ENCODE peak calls at places on chromosomes 12 and 14, in eight cellular contexts. One of them, this sample, is unnamed.
A peak's percentile ranks its signal among the peaks of the same experiment; 100 is the strongest.

GRCh38 chr14:61574514-61574807 is 120.9 kb upstream of the HIF1A start:
- DNase-seq in GM23338: no peak
- DNase-seq in MCF 10A: no peak
- DNase-seq in PC-3: no peak
- DNase-seq in CD4-positive, alpha-beta T cell: no peak
- DNase-seq in heart left ventricle: no peak
- DNase-seq in upper lobe of right lung: no peak
- DNase-seq in tibial nerve: no peak
- DNase-seq in this sample: no peak

GRCh38 chr12:106123551-106123991 is 15.2 kb downstream of the NUAK1 start:
- DNase-seq in PC-3: peak; percentile 55
- DNase-seq in tibial nerve: peak; percentile 74
- DNase-seq in upper lobe of right lung: no peak
- DNase-seq in heart left ventricle: peak; percentile 87
- DNase-seq in GM23338: no peak
- DNase-seq in CD4-positive, alpha-beta T cell: no peak
- DNase-seq in MCF 10A: no peak
- DNase-seq in this sample: no peak

GRCh38 chr14:102086346-102086971 is 385 bp downstream of the HSP90AA1 start:
- DNase-seq in heart left ventricle: peak; percentile 70
- DNase-seq in tibial nerve: peak; percentile 16
- DNase-seq in MCF 10A: peak; percentile 46
- DNase-seq in GM23338: peak; percentile 62
- DNase-seq in CD4-positive, alpha-beta T cell: peak; percentile 60
- DNase-seq in upper lobe of right lung: no peak
- DNase-seq in PC-3: peak; percentile 52
- DNase-seq in this sample: no peak

GRCh38 chr12:105341010-105341409 is 10.5 kb downstream of the C12orf75 start:
- DNase-seq in PC-3: peak; percentile 71
- DNase-seq in MCF 10A: peak; percentile 46
- DNase-seq in GM23338: no peak
- DNase-seq in heart left ventricle: no peak
- DNase-seq in upper lobe of right lung: no peak
- DNase-seq in tibial nerve: no peak
- DNase-seq in CD4-positive, alpha-beta T cell: no peak
- DNase-seq in this sample: no peak

GRCh38 chr12:118980407-118981014 is 830 bp upstream of the SRRM4 start:
- DNase-seq in GM23338: peak; percentile 63
- DNase-seq in tibial nerve: no peak
- DNase-seq in heart left ventricle: no peak
- DNase-seq in MCF 10A: no peak
- DNase-seq in upper lobe of right lung: no peak
- DNase-seq in PC-3: no peak
- DNase-seq in CD4-positive, alpha-beta T cell: no peak
- DNase-seq in this sample: no peak

GRCh38 chr12:112555621-112556233 is 137.0 kb downstream of the PTPN11 start:
- DNase-seq in upper lobe of right lung: no peak
- DNase-seq in MCF 10A: no peak
- DNase-seq in PC-3: peak; percentile 22
- DNase-seq in tibial nerve: no peak
- DNase-seq in CD4-positive, alpha-beta T cell: no peak
- DNase-seq in heart left ventricle: no peak
- DNase-seq in GM23338: peak; percentile 49
- DNase-seq in this sample: no peak

GRCh38 chr14:78605065-78605762 is 435.0 kb downstream of the NRXN3 start:
- DNase-seq in upper lobe of right lung: no peak
- DNase-seq in tibial nerve: no peak
- DNase-seq in MCF 10A: no peak
- DNase-seq in CD4-positive, alpha-beta T cell: no peak
- DNase-seq in heart left ventricle: no peak
- DNase-seq in GM23338: no peak
- DNase-seq in PC-3: no peak
- DNase-seq in this sample: no peak

GRCh38 chr14:31529053-31529452 is 32.2 kb upstream of the NUBPL start:
- DNase-seq in MCF 10A: peak; percentile 15
- DNase-seq in tibial nerve: no peak
- DNase-seq in GM23338: no peak
- DNase-seq in upper lobe of right lung: no peak
- DNase-seq in PC-3: no peak
- DNase-seq in CD4-positive, alpha-beta T cell: no peak
- DNase-seq in heart left ventricle: no peak
- DNase-seq in this sample: no peak

GRCh38 chr12:62879691-62880090 is 55.3 kb downstream of the PPM1H start:
- DNase-seq in upper lobe of right lung: no peak
- DNase-seq in GM23338: no peak
- DNase-seq in MCF 10A: no peak
- DNase-seq in tibial nerve: no peak
- DNase-seq in heart left ventricle: no peak
- DNase-seq in CD4-positive, alpha-beta T cell: no peak
- DNase-seq in PC-3: peak; percentile 29
- DNase-seq in this sample: no peak

GRCh38 chr12:103269962-103270361 is 225.8 kb downstream of the C12orf42 start:
- DNase-seq in heart left ventricle: no peak
- DNase-seq in tibial nerve: no peak
- DNase-seq in upper lobe of right lung: no peak
- DNase-seq in GM23338: no peak
- DNase-seq in PC-3: no peak
- DNase-seq in MCF 10A: no peak
- DNase-seq in CD4-positive, alpha-beta T cell: no peak
- DNase-seq in this sample: no peak

GRCh38 chr14:91185721-91186120 is 58.8 kb downstream of the GPR68 start:
- DNase-seq in MCF 10A: no peak
- DNase-seq in CD4-positive, alpha-beta T cell: no peak
- DNase-seq in heart left ventricle: no peak
- DNase-seq in tibial nerve: no peak
- DNase-seq in upper lobe of right lung: no peak
- DNase-seq in GM23338: no peak
- DNase-seq in PC-3: no peak
- DNase-seq in this sample: no peak

GRCh38 chr12:117098361-117099217 is 627 bp downstream of the TESC start:
- DNase-seq in MCF 10A: no peak
- DNase-seq in tibial nerve: no peak
- DNase-seq in GM23338: peak; percentile 60
- DNase-seq in heart left ventricle: no peak
- DNase-seq in CD4-positive, alpha-beta T cell: no peak
- DNase-seq in upper lobe of right lung: peak; percentile 65
- DNase-seq in PC-3: no peak
- DNase-seq in this sample: peak; percentile 29

GRCh38 chr12:92759634-92760268 is 57.0 kb downstream of the PLEKHG7 start:
- DNase-seq in MCF 10A: peak; percentile 93
- DNase-seq in tibial nerve: no peak
- DNase-seq in heart left ventricle: no peak
- DNase-seq in CD4-positive, alpha-beta T cell: no peak
- DNase-seq in GM23338: no peak
- DNase-seq in PC-3: peak; percentile 85
- DNase-seq in upper lobe of right lung: no peak
- DNase-seq in this sample: no peak

GRCh38 chr14:32087907-32088306 is 10.8 kb downstream of the ARHGAP5 start:
- DNase-seq in PC-3: no peak
- DNase-seq in GM23338: no peak
- DNase-seq in tibial nerve: no peak
- DNase-seq in MCF 10A: no peak
- DNase-seq in heart left ventricle: no peak
- DNase-seq in CD4-positive, alpha-beta T cell: no peak
- DNase-seq in upper lobe of right lung: no peak
- DNase-seq in this sample: no peak

GRCh38 chr14:64186231-64187129 is 107.7 kb downstream of the ESR2 start:
- DNase-seq in PC-3: no peak
- DNase-seq in tibial nerve: no peak
- DNase-seq in CD4-positive, alpha-beta T cell: no peak
- DNase-seq in GM23338: peak; percentile 81
- DNase-seq in MCF 10A: no peak
- DNase-seq in heart left ventricle: no peak
- DNase-seq in upper lobe of right lung: no peak
- DNase-seq in this sample: no peak

GRCh38 chr12:82817368-82817767 is 130.7 kb downstream of the TMTC2 start:
- DNase-seq in heart left ventricle: no peak
- DNase-seq in GM23338: no peak
- DNase-seq in CD4-positive, alpha-beta T cell: no peak
- DNase-seq in tibial nerve: no peak
- DNase-seq in MCF 10A: no peak
- DNase-seq in upper lobe of right lung: no peak
- DNase-seq in PC-3: peak; percentile 54
- DNase-seq in this sample: no peak

GRCh38 chr14:50786821-50787464 is 44.0 kb downstream of the NIN start:
- DNase-seq in upper lobe of right lung: no peak
- DNase-seq in CD4-positive, alpha-beta T cell: no peak
- DNase-seq in GM23338: no peak
- DNase-seq in PC-3: no peak
- DNase-seq in heart left ventricle: no peak
- DNase-seq in tibial nerve: no peak
- DNase-seq in MCF 10A: no peak
- DNase-seq in this sample: no peak

GRCh38 chr12:68479261-68479581 is 131.5 kb upstream of the RAP1B start:
- DNase-seq in MCF 10A: no peak
- DNase-seq in heart left ventricle: no peak
- DNase-seq in CD4-positive, alpha-beta T cell: no peak
- DNase-seq in GM23338: no peak
- DNase-seq in tibial nerve: no peak
- DNase-seq in upper lobe of right lung: no peak
- DNase-seq in PC-3: no peak
- DNase-seq in this sample: no peak

GRCh38 chr12:607541-608001 is 55.7 kb downstream of the NINJ2 start:
- DNase-seq in CD4-positive, alpha-beta T cell: no peak
- DNase-seq in GM23338: peak; percentile 33
- DNase-seq in PC-3: peak; percentile 67
- DNase-seq in upper lobe of right lung: no peak
- DNase-seq in MCF 10A: no peak
- DNase-seq in heart left ventricle: peak; percentile 83
- DNase-seq in tibial nerve: peak; percentile 16
- DNase-seq in this sample: no peak

DNA sequence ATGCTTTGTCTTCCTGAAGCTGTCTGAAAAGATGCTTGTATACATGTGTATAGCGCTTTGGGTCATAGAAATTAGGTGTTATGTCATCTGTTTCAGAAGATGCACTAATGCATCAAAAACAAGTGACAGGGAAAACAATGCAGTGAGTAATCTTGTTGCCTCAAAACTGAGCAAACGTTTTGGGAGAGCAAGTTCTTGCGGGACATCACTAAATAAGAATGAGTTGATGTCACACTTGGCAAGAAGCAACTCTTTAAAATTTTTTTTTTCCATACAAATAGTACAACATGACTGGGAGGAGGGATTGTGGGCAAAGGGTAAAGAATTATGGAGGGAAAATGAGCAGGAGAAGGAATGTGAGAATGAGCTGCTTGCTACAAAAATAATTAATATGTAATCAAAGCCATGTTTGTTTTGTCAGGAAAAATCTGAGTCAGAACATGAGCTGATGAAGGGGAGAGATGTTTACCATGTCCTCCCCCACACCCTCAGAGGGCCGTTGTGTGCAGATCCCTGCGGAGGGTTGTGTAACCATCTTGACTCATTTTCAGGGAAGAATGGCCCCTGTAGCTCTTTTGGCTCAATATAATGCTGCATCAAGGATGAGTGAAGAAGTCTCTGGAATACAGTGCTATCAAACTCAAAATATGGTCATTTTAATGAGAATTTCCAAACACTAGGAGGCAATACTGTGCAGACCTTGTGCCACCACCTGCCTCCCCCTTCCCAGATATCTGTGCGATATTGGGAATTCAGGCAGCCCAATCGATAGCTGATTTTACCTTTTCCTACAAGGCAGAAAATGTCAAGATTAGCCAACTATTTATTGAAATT is 41.4 kb downstream of the BORCS5 start:
- DNase-seq in GM23338: no peak
- DNase-seq in PC-3: peak; percentile 92
- DNase-seq in upper lobe of right lung: peak; percentile 67
- DNase-seq in heart left ventricle: peak; percentile 68
- DNase-seq in MCF 10A: peak; percentile 97
- DNase-seq in CD4-positive, alpha-beta T cell: no peak
- DNase-seq in tibial nerve: peak; percentile 79
- DNase-seq in this sample: no peak
- TF ChIP-seq CTCF in GM23338: peak; percentile 54
- TF ChIP-seq CTCF in PC-3: peak; percentile 45
- TF ChIP-seq CTCF in upper lobe of right lung: no peak
- TF ChIP-seq CTCF in heart left ventricle: no peak
- TF ChIP-seq CTCF in MCF 10A: no peak
- TF ChIP-seq CTCF in CD4-positive, alpha-beta T cell: no peak
- TF ChIP-seq CTCF in tibial nerve: peak; percentile 14
- TF ChIP-seq CTCF in this sample: no peak

GRCh38 chr12:18551703-18552102 is 186.1 kb downstream of the PLCZ1 start:
- DNase-seq in MCF 10A: no peak
- DNase-seq in CD4-positive, alpha-beta T cell: no peak
- DNase-seq in tibial nerve: no peak
- DNase-seq in heart left ventricle: no peak
- DNase-seq in upper lobe of right lung: no peak
- DNase-seq in GM23338: peak; percentile 6
- DNase-seq in PC-3: no peak
- DNase-seq in this sample: no peak
- TF ChIP-seq CTCF in MCF 10A: no peak
- TF ChIP-seq CTCF in CD4-positive, alpha-beta T cell: no peak
- TF ChIP-seq CTCF in tibial nerve: no peak
- TF ChIP-seq CTCF in heart left ventricle: no peak
- TF ChIP-seq CTCF in upper lobe of right lung: no peak
- TF ChIP-seq CTCF in GM23338: no peak
- TF ChIP-seq CTCF in PC-3: no peak
- TF ChIP-seq CTCF in this sample: no peak

DNA sequence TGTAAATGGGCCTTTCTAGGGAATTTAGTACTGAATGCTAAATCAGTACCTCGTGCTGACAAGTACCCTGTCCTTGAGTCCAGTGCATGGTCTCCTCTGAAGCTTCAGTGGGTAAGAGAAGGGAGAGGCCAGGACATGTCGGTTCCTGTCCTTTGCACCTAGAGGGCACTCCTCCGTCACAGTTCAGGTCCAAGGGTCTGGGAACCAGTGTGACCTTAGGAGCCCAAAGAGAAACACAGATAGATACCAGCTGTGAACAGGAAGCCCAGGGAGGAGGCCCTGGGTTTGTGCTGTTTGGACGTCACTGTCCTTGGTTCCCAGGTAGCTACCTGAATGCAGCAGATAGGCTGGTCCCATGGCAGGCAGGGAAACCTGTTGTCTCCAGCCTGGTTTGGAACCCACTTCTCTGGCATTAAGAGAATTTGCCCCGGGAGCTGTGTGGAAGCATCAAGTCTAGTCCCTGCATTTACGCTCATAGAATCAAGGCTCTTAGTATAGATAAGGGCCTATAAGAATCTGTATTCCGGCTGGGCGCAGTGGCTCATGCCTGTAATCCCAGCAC is 3.9 kb upstream of the FGF23 start:
- DNase-seq in upper lobe of right lung: no peak
- DNase-seq in PC-3: no peak
- DNase-seq in GM23338: peak; percentile 86
- DNase-seq in CD4-positive, alpha-beta T cell: no peak
- DNase-seq in MCF 10A: peak; percentile 8
- DNase-seq in heart left ventricle: no peak
- DNase-seq in tibial nerve: no peak
- DNase-seq in this sample: no peak
- TF ChIP-seq CTCF in upper lobe of right lung: no peak
- TF ChIP-seq CTCF in PC-3: no peak
- TF ChIP-seq CTCF in GM23338: peak; percentile 96
- TF ChIP-seq CTCF in CD4-positive, alpha-beta T cell: no peak
- TF ChIP-seq CTCF in MCF 10A: no peak
- TF ChIP-seq CTCF in heart left ventricle: no peak
- TF ChIP-seq CTCF in tibial nerve: no peak
- TF ChIP-seq CTCF in this sample: no peak

DNA sequence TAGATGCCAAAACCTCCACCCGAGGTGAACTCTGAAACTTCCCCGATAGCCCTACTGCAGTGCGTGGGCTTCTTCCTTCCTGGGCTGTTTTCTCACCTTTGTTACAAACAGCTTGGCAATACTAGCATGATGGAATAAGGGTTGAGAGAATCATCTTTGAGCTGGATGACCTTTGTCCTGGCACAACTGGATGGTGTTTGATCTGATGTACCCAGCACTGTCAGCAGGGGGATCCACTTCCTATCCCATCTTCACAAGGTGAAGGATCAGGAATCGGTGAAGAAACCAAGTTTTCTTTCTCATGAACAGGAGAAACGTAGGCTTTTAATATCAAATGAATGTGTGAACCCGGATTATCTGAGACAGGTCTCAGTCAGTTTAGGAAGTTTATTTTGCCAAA is 19.5 kb upstream of the LRRC10 start:
- DNase-seq in upper lobe of right lung: no peak
- DNase-seq in GM23338: peak; percentile 54
- DNase-seq in heart left ventricle: no peak
- DNase-seq in tibial nerve: no peak
- DNase-seq in PC-3: peak; percentile 15
- DNase-seq in CD4-positive, alpha-beta T cell: no peak
- DNase-seq in MCF 10A: peak; percentile 27
- DNase-seq in this sample: no peak
- TF ChIP-seq CTCF in upper lobe of right lung: no peak
- TF ChIP-seq CTCF in GM23338: peak; percentile 72
- TF ChIP-seq CTCF in heart left ventricle: no peak
- TF ChIP-seq CTCF in tibial nerve: no peak
- TF ChIP-seq CTCF in PC-3: peak; percentile 47
- TF ChIP-seq CTCF in CD4-positive, alpha-beta T cell: no peak
- TF ChIP-seq CTCF in MCF 10A: no peak
- TF ChIP-seq CTCF in this sample: no peak